ENCODE peak calls at places on chromosomes 13 and 19, in seven cellular contexts. L is adrenal gland, M is H1, Q is uterus, Z is cardiac muscle cell, T is breast epithelium, Y is A549. G is an unnamed sample. For H3K9me3 and H3K4me1, the result is how much of the 10 kb centered on the place peaks cover.

GRCh38 chr13:91722267-91722884 is 324.0 kb downstream of the GPC5 start:
- DNase-seq in T (no peak), Z (peak), L (no peak), Q (no peak), M (no peak), Y (no peak), G (no peak)

GRCh38 chr13:44388427-44388826 is 14.8 kb downstream of the SERP2 start:
- DNase-seq in M (no peak), Q (no peak), Z (no peak), L (no peak), Y (no peak), T (no peak), G (no peak)

GRCh38 chr19:30896551-30896950 is 452.7 kb downstream of the TSHZ3 start:
- DNase-seq in Y (no peak), L (no peak), T (no peak), Z (no peak), Q (no peak), M (no peak), G (no peak)

GRCh38 chr19:16589917-16590316 is 17.7 kb upstream of the SLC35E1 start:
- DNase-seq in Q (no peak), L (no peak), Y (no peak), T (no peak), M (no peak), Z (no peak), G (no peak)

GRCh38 chr19:30029721-30030510 is 87.9 kb downstream of the URI1 start:
- DNase-seq in Q (no peak), T (no peak), M (no peak), L (no peak), Y (no peak), Z (no peak), G (no peak)

GRCh38 chr13:93875527-93875926 is 604.0 kb downstream of the DCT start:
- DNase-seq in Q (no peak), L (no peak), Y (no peak), Z (peak), T (no peak), M (no peak), G (no peak)

GRCh38 chr19:14559916-14560775 is 11.7 kb downstream of the NDUFB7 start:
- DNase-seq in Z (no peak), T (no peak), M (no peak), Q (no peak), Y (no peak), L (no peak), G (no peak)

GRCh38 chr13:95217920-95218830 is 83.1 kb downstream of the ABCC4 start:
- DNase-seq in L (no peak), Z (no peak), Q (no peak), Y (no peak), M (no peak), T (no peak), G (no peak)

GRCh38 chr19:14248578-14249011 is 42.6 kb upstream of the ADGRL1 start:
- DNase-seq in T (peak), L (peak), Y (no peak), M (no peak), Q (peak), Z (peak), G (no peak)

GRCh38 chr13:28429685-28430290 is 65.1 kb downstream of the FLT1 start:
- DNase-seq in Z (peak), Y (no peak), Q (no peak), L (no peak), T (no peak), M (no peak), G (no peak)

GRCh38 chr13:76783798-76784197 is 102.4 kb downstream of the KCTD12 start:
- DNase-seq in M (no peak), Z (no peak), T (peak), Y (no peak), L (no peak), Q (no peak), G (no peak)

GRCh38 chr19:16338470-16339360 is 14.1 kb downstream of the KLF2 start:
- DNase-seq in Q (no peak), Y (peak), M (no peak), T (peak), Z (peak), L (no peak), G (peak)

GRCh38 chr13:72163671-72164070 is 296.7 kb upstream of the DACH1 start:
- DNase-seq in T (no peak), Z (no peak), L (peak), Q (no peak), M (no peak), Y (no peak), G (no peak)

GRCh38 chr19:39448271-39448670 is 2.9 kb downstream of the SUPT5H start:
- DNase-seq in L (no peak), T (no peak), Z (no peak), M (no peak), Y (no peak), Q (no peak), G (no peak)

GRCh38 chr19:42420055-42420544 is 7.1 kb downstream of the LIPE start:
- DNase-seq in T (no peak), Y (peak), Z (peak), L (peak), M (peak), Q (no peak), G (no peak)

GRCh38 chr19:40754611-40755247 is 3.7 kb downstream of the SNRPA start:
- DNase-seq in Z (peak), T (no peak), M (no peak), Y (no peak), Q (no peak), L (peak), G (no peak)

GRCh38 chr19:47284324-47284899 is 9.7 kb downstream of the INAFM1 start:
- DNase-seq in L (no peak), T (no peak), Z (peak), Q (peak), Y (peak), M (peak), G (no peak)

GRCh38 chr19:48634036-48634342 is 3.2 kb downstream of the DBP start:
- DNase-seq in M (no peak), L (no peak), Y (no peak), T (no peak), Q (no peak), Z (no peak), G (no peak)

GRCh38 chr13:36778083-36778671 is 40.8 kb upstream of the RFXAP start:
- DNase-seq in M (peak), Z (peak), L (no peak), Y (no peak), Q (no peak), T (no peak), G (no peak)

GRCh38 chr13:50012396-50013169 is 2.7 kb upstream of the KCNRG start:
- DNase-seq in Q (no peak), M (no peak), Z (peak), Y (no peak), L (no peak), T (no peak), G (no peak)

GRCh38 chr13:36193151-36193855 is 21.1 kb downstream of the SOHLH2 start:
- DNase-seq in Y (no peak), L (no peak), Q (no peak), T (no peak), Z (peak), M (no peak), G (no peak)

GRCh38 chr13:73665279-73665678 is 468.9 kb downstream of the KLF12 start:
- DNase-seq in Y (no peak), L (no peak), T (no peak), Z (no peak), M (no peak), Q (no peak), G (no peak)

GRCh38 chr13:40402931-40403412 is 263.5 kb downstream of the FOXO1 start:
- DNase-seq in Q (peak), Y (peak), T (no peak), L (no peak), Z (peak), M (no peak), G (no peak)

GRCh38 chr13:21152251-21152899 is 24.0 kb downstream of the SKA3 start:
- DNase-seq in M (no peak), Z (no peak), T (no peak), Y (no peak), L (no peak), Q (no peak), G (no peak)

GRCh38 chr19:46426506-46427162 is 2.1 kb downstream of the PNMA8C start:
- DNase-seq in L (peak), Y (peak), M (peak), Z (peak), Q (peak), T (no peak), G (no peak)

GRCh38 chr13:20398459-20398858 is 127.2 kb downstream of the CRYL1 start:
- DNase-seq in Y (no peak), M (no peak), Q (no peak), L (no peak), Z (no peak), T (no peak), G (peak)

GRCh38 chr19:57675881-57676280 is 5.9 kb upstream of the ZNF551 start:
- DNase-seq in T (no peak), Q (no peak), M (no peak), Z (no peak), Y (no peak), L (no peak), G (no peak)
- H3K9me3 ChIP-seq in T (under half), Q (under half), M (under half), Z (under half), Y (half or more), L (under half), G (under half)

GRCh38 chr19:1472227-1473055 is 6.6 kb downstream of the C19orf25 start:
- DNase-seq in L (no peak), M (no peak), T (no peak), Y (no peak), Z (no peak), Q (no peak), G (no peak)
- H3K4me1 ChIP-seq in L (under half), M (under half), T (under half), Y (under half), Z (under half), Q (under half), G (under half)

DNA sequence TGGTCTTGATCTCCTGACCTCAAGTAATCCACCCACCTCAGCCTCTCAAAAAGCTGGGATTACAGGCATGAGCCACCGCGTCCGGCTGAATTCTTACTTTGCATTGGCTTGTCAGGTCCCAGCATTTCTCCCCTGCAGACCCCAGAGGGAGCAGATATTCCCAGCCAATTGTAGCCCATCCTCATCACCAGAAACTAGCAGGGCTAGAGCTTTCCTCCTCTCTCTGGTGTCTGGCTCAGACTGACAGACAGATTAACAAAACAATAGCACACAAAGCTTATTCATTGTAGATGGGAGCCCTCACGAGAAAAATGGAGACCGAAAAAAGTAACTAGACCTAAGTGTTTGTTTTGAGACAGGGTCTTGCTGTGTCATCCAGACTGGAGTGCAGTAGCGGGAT is 7.5 kb upstream of the MPV17L2 start:
- DNase-seq in Z (no peak), M (no peak), Y (no peak), L (no peak), T (no peak), Q (no peak), G (no peak)
- TF ChIP-seq CTCF in Z (no peak), M (no peak), Y (no peak), L (no peak), T (no peak), Q (no peak), G (no peak)

DNA sequence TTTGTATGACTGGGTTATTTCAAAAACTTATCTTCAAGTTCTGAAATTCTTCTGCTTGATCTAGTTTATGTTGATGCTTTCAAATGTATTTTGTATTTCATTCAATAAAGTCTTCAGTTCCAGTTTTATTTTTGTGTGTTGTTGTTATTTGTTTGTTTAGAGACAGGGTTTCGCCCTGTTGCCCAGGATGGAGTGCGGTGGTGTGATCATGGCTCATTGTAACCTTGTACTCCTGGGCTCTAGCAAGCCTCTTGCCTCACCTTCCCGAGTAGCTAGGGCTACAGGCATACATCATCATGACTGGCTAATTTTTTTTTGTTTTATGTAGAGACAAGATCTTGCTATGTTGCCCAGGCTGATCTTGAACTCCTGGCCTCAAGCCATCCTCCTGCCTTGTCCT is 40.3 kb upstream of the ARHGEF7 start:
- DNase-seq in Q (no peak), M (no peak), T (no peak), Z (no peak), Y (no peak), L (no peak), G (no peak)
- H3K9me3 ChIP-seq in Q (under half), M (under half), T (under half), Z (under half), Y (under half), L (under half), G (under half)

GRCh38 chr19:13079542-13079986 is 23.1 kb downstream of the LYL1 start:
- DNase-seq in L (no peak), Q (peak), Y (no peak), T (no peak), M (no peak), Z (peak), G (no peak)
- H3K4me1 ChIP-seq in L (under half), Q (under half), Y (under half), T (under half), M (under half), Z (under half), G (under half)